ENCODE peak calls at places on chromosomes 2 and 18, in six cellular contexts. One of them, this sample, is unnamed.

GRCh38 chr18:2854871-2855270 is 8.1 kb downstream of the EMILIN2 start:
- DNase-seq in NCI-H1694: no peak
- DNase-seq in CD4-positive, alpha-beta memory T cell: no peak
- DNase-seq in IMR-90: no peak
- DNase-seq in T follicular helper cell: no peak
- DNase-seq in lung: no peak
- DNase-seq in this sample: no peak

GRCh38 chr2:72694715-72695496 is 130.9 kb downstream of the EXOC6B start:
- DNase-seq in NCI-H1694: no peak
- DNase-seq in CD4-positive, alpha-beta memory T cell: no peak
- DNase-seq in IMR-90: peak; percentile 67
- DNase-seq in T follicular helper cell: no peak
- DNase-seq in lung: peak; percentile 43
- DNase-seq in this sample: no peak

GRCh38 chr2:24015562-24016375 is 5.9 kb downstream of the MFSD2B start:
- DNase-seq in NCI-H1694: no peak
- DNase-seq in CD4-positive, alpha-beta memory T cell: no peak
- DNase-seq in IMR-90: peak; percentile 83
- DNase-seq in T follicular helper cell: no peak
- DNase-seq in lung: no peak
- DNase-seq in this sample: no peak

GRCh38 chr2:84516234-84516986 is at the start of gene DNAH6:
- DNase-seq in NCI-H1694: peak; percentile 96
- DNase-seq in CD4-positive, alpha-beta memory T cell: peak; percentile 87
- DNase-seq in IMR-90: peak; percentile 92
- DNase-seq in T follicular helper cell: peak; percentile 86
- DNase-seq in lung: peak; percentile 93
- DNase-seq in this sample: peak; percentile 91

GRCh38 chr18:55018602-55019001 is 59.3 kb upstream of the CCDC68 start:
- DNase-seq in NCI-H1694: no peak
- DNase-seq in CD4-positive, alpha-beta memory T cell: no peak
- DNase-seq in IMR-90: peak; percentile 68
- DNase-seq in T follicular helper cell: no peak
- DNase-seq in lung: no peak
- DNase-seq in this sample: no peak

GRCh38 chr18:7789853-7790552 is 222.9 kb downstream of the PTPRM start:
- DNase-seq in NCI-H1694: peak; percentile 9
- DNase-seq in CD4-positive, alpha-beta memory T cell: no peak
- DNase-seq in IMR-90: peak; percentile 55
- DNase-seq in T follicular helper cell: no peak
- DNase-seq in lung: no peak
- DNase-seq in this sample: peak; percentile 27

GRCh38 chr2:111121028-111121872 is 536 bp downstream of the BCL2L11 start:
- DNase-seq in NCI-H1694: peak; percentile 31
- DNase-seq in CD4-positive, alpha-beta memory T cell: peak; percentile 56
- DNase-seq in IMR-90: no peak
- DNase-seq in T follicular helper cell: no peak
- DNase-seq in lung: peak; percentile 55
- DNase-seq in this sample: peak; percentile 48

GRCh38 chr2:239765911-239766310 is 259.2 kb downstream of the NDUFA10 start:
- DNase-seq in NCI-H1694: no peak
- DNase-seq in CD4-positive, alpha-beta memory T cell: no peak
- DNase-seq in IMR-90: no peak
- DNase-seq in T follicular helper cell: no peak
- DNase-seq in lung: no peak
- DNase-seq in this sample: no peak

GRCh38 chr2:120066708-120067547 is 54.1 kb downstream of the EPB41L5 start:
- DNase-seq in NCI-H1694: no peak
- DNase-seq in CD4-positive, alpha-beta memory T cell: no peak
- DNase-seq in IMR-90: peak; percentile 66
- DNase-seq in T follicular helper cell: no peak
- DNase-seq in lung: peak; percentile 32
- DNase-seq in this sample: no peak

GRCh38 chr2:229297284-229297683 is 26.2 kb upstream of the PID1 start:
- DNase-seq in NCI-H1694: no peak
- DNase-seq in CD4-positive, alpha-beta memory T cell: no peak
- DNase-seq in IMR-90: no peak
- DNase-seq in T follicular helper cell: no peak
- DNase-seq in lung: peak; percentile 36
- DNase-seq in this sample: no peak

GRCh38 chr18:34509879-34510586 is 200.1 kb upstream of the DTNA start:
- DNase-seq in NCI-H1694: no peak
- DNase-seq in CD4-positive, alpha-beta memory T cell: no peak
- DNase-seq in IMR-90: no peak
- DNase-seq in T follicular helper cell: no peak
- DNase-seq in lung: no peak
- DNase-seq in this sample: no peak

GRCh38 chr18:45386256-45386655 is 229.0 kb upstream of the SLC14A2 start:
- DNase-seq in NCI-H1694: peak; percentile 39
- DNase-seq in CD4-positive, alpha-beta memory T cell: no peak
- DNase-seq in IMR-90: peak; percentile 8
- DNase-seq in T follicular helper cell: no peak
- DNase-seq in lung: no peak
- DNase-seq in this sample: peak; percentile 71

GRCh38 chr2:217035967-217036366 is 176.1 kb upstream of the TNP1 start:
- DNase-seq in NCI-H1694: no peak
- DNase-seq in CD4-positive, alpha-beta memory T cell: no peak
- DNase-seq in IMR-90: no peak
- DNase-seq in T follicular helper cell: no peak
- DNase-seq in lung: no peak
- DNase-seq in this sample: no peak

GRCh38 chr2:217650716-217651360 is 352.0 kb downstream of the TNS1 start:
- DNase-seq in NCI-H1694: peak; percentile 61
- DNase-seq in CD4-positive, alpha-beta memory T cell: peak; percentile 5
- DNase-seq in IMR-90: peak; percentile 66
- DNase-seq in T follicular helper cell: no peak
- DNase-seq in lung: no peak
- DNase-seq in this sample: peak; percentile 46

GRCh38 chr2:135727968-135728728 is 13.5 kb upstream of the UBXN4 start:
- DNase-seq in NCI-H1694: peak; percentile 28
- DNase-seq in CD4-positive, alpha-beta memory T cell: no peak
- DNase-seq in IMR-90: no peak
- DNase-seq in T follicular helper cell: no peak
- DNase-seq in lung: no peak
- DNase-seq in this sample: no peak